ENCODE peak calls at places on chromosomes 3 and 15, in eight cellular contexts. U is A673, Q is lower leg skin, N is epithelial cell of esophagus, T is keratinocyte, H is mucosa of descending colon, D is coronary artery, E is BE2C. J is an unnamed sample.

GRCh38 chr3:31448035-31448881 is 84.5 kb upstream of the STT3B start:
- DNase-seq in U (peak), Q (no peak), N (peak), T (no peak), H (peak), D (no peak), E (no peak), J (no peak)

GRCh38 chr15:44666208-44667038 is 3.0 kb upstream of the SPG11 start:
- DNase-seq in U (no peak), Q (no peak), N (no peak), T (no peak), H (no peak), D (no peak), E (no peak), J (no peak)

GRCh38 chr15:67840747-67841634 is 1.1 kb upstream of the RNU6-1 start:
- DNase-seq in U (no peak), Q (no peak), N (no peak), T (no peak), H (no peak), D (peak), E (peak), J (no peak)

GRCh38 chr15:97084650-97085049 is 754.1 kb downstream of the NR2F2 start:
- DNase-seq in U (peak), Q (no peak), N (no peak), T (no peak), H (no peak), D (no peak), E (no peak), J (peak)

GRCh38 chr3:50516048-50516871 is 12.8 kb upstream of the CACNA2D2 start:
- DNase-seq in U (peak), Q (no peak), N (no peak), T (no peak), H (peak), D (no peak), E (peak), J (no peak)

GRCh38 chr15:58229297-58229768 is 91.2 kb downstream of the AQP9 start:
- DNase-seq in U (peak), Q (no peak), N (peak), T (no peak), H (no peak), D (no peak), E (no peak), J (no peak)

GRCh38 chr3:170808041-170808440 is 62.0 kb downstream of the RPL22L1 start:
- DNase-seq in U (peak), Q (no peak), N (no peak), T (no peak), H (no peak), D (no peak), E (peak), J (no peak)

GRCh38 chr15:93049914-93050534 is 39.0 kb downstream of the RGMA start:
- DNase-seq in U (no peak), Q (no peak), N (no peak), T (no peak), H (no peak), D (no peak), E (no peak), J (no peak)

DNA sequence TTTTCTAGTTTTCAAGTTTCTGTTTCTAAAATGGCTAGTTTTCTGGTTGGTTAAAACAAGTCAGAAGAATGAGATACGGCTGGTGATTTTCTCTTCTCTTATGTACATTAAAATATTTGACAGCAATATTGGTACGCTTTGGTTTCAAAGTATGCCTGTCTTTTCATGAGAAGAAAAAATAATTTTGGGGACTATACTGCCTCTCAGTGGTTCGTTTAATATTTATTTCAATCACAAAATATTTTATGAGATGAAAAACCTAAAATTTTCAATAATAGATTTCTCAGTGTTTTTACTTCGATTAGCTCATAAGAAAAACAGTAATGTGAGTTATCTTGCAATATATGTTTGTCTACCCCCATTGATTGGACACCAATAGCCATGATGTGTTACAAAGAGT is 72.8 kb upstream of the AADACL2 start:
- DNase-seq in U (peak), Q (no peak), N (no peak), T (no peak), H (no peak), D (no peak), E (no peak), J (no peak)
- TF ChIP-seq CTCF in U (peak), Q (no peak), N (no peak), T (no peak), H (no peak), D (no peak), E (peak), J (no peak)

GRCh38 chr15:43510230-43511011 is 7.0 kb upstream of the MAP1A start:
- DNase-seq in U (peak), Q (peak), N (peak), T (peak), H (peak), D (peak), E (peak), J (peak)
- TF ChIP-seq CTCF in U (peak), Q (no peak), N (no peak), T (no peak), H (no peak), D (no peak), E (peak), J (peak)

GRCh38 chr15:66234798-66235197 is 18.8 kb downstream of the MEGF11 start:
- DNase-seq in U (no peak), Q (no peak), N (no peak), T (no peak), H (no peak), D (no peak), E (no peak), J (no peak)

GRCh38 chr15:66232267-66232625 is 21.3 kb downstream of the MEGF11 start:
- DNase-seq in U (no peak), Q (no peak), N (no peak), T (no peak), H (no peak), D (no peak), E (peak), J (no peak)

GRCh38 chr15:66231421-66232266 is 21.9 kb downstream of the MEGF11 start:
- DNase-seq in U (no peak), Q (no peak), N (peak), T (no peak), H (no peak), D (no peak), E (no peak), J (no peak)

GRCh38 chr15:66235866-66236265 is 17.7 kb downstream of the MEGF11 start:
- DNase-seq in U (no peak), Q (no peak), N (no peak), T (no peak), H (no peak), D (no peak), E (no peak), J (no peak)

GRCh38 chr15:66233487-66234415 is 19.8 kb downstream of the MEGF11 start:
- DNase-seq in U (peak), Q (no peak), N (peak), T (no peak), H (no peak), D (no peak), E (no peak), J (no peak)
- TF ChIP-seq CTCF in U (peak), Q (no peak), N (no peak), T (peak), H (no peak), D (no peak), E (peak), J (peak)

GRCh38 chr3:53180305-53181023 is 19.5 kb downstream of the PRKCD start:
- DNase-seq in U (no peak), Q (no peak), N (no peak), T (no peak), H (no peak), D (no peak), E (no peak), J (no peak)

GRCh38 chr3:53182759-53183355 is 21.8 kb downstream of the PRKCD start:
- DNase-seq in U (no peak), Q (no peak), N (no peak), T (no peak), H (no peak), D (no peak), E (no peak), J (no peak)

GRCh38 chr3:53181024-53181371 is 20.0 kb downstream of the PRKCD start:
- DNase-seq in U (no peak), Q (no peak), N (no peak), T (no peak), H (no peak), D (no peak), E (no peak), J (no peak)

GRCh38 chr3:53179580-53179979 is 18.6 kb downstream of the PRKCD start:
- DNase-seq in U (no peak), Q (no peak), N (no peak), T (no peak), H (no peak), D (no peak), E (no peak), J (no peak)

DNA sequence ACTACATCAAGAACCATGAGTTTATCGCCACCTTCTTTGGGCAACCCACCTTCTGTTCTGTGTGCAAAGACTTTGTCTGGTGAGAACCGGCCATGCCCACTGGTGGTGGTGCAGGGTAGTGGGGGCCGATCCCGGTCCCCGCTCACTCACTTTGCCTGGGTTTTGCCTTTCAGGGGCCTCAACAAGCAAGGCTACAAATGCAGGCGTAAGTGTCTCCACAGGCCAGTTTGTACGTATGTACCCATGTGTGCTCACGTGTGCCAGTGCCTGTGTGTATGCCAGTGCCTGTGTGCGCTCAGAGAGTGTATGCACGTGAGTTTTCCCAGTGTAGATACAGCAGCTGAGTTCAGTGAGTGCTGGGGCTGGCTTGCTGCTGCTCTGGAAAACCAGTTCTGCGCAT is 20.5 kb downstream of the PRKCD start:
- DNase-seq in U (no peak), Q (no peak), N (no peak), T (no peak), H (no peak), D (no peak), E (no peak), J (no peak)
- TF ChIP-seq CTCF in U (no peak), Q (no peak), N (no peak), T (no peak), H (no peak), D (no peak), E (no peak), J (no peak)

J was measured in kidney epithelial cell.